ENCODE peak calls at places on chromosomes 4 and X, in eight cellular contexts. B, K, T, N, U, Z, S and M are unnamed samples.

GRCh38 chrX:17359500-17359899 is 15.5 kb upstream of the NHS start:
- DNase-seq in Z (no peak), K (no peak), U (no peak), B (no peak), T (no peak), N (no peak), S (no peak), M (no peak)

GRCh38 chr4:125389713-125390112 is 75.0 kb downstream of the FAT4 start:
- DNase-seq in U (no peak), S (no peak), N (no peak), B (no peak), T (no peak), K (no peak), Z (no peak), M (no peak)

GRCh38 chrX:627995-628394 is 2.6 kb upstream of the SHOX start:
- DNase-seq in K (no peak), N (no peak), T (no peak), U (no peak), S (no peak), Z (no peak), B (no peak), M (no peak)

GRCh38 chr4:158297866-158298265 is 87.6 kb downstream of the TMEM144 start:
- DNase-seq in Z (no peak), S (no peak), K (no peak), U (no peak), B (no peak), N (no peak), T (no peak), M (no peak)

GRCh38 chr4:72817012-72817411 is 248.0 kb upstream of the ADAMTS3 start:
- DNase-seq in K (no peak), U (no peak), Z (no peak), T (no peak), N (no peak), S (no peak), B (no peak), M (no peak)

GRCh38 chr4:133058701-133059100 is 90.4 kb upstream of the PCDH10 start:
- DNase-seq in K (no peak), U (no peak), S (no peak), Z (no peak), N (no peak), T (no peak), B (no peak), M (no peak)

GRCh38 chr4:117417856-117418255 is 332.5 kb upstream of the TRAM1L1 start:
- DNase-seq in Z (no peak), B (no peak), N (no peak), U (no peak), S (no peak), K (no peak), T (no peak), M (no peak)

GRCh38 chr4:40750461-40751258 is 905 bp downstream of the NSUN7 start:
- DNase-seq in B (no peak), U (no peak), Z (no peak), N (peak), S (peak), T (no peak), K (peak), M (no peak)

GRCh38 chr4:49032440-49033161 is 46.5 kb downstream of the CWH43 start:
- DNase-seq in K (peak), B (no peak), S (peak), T (no peak), N (no peak), Z (no peak), U (no peak), M (no peak)

GRCh38 chrX:129659861-129660260 is 5.1 kb upstream of the APLN start:
- DNase-seq in B (no peak), T (no peak), K (no peak), N (no peak), U (no peak), Z (no peak), S (no peak), M (no peak)

GRCh38 chrX:37812110-37812509 is 32.3 kb downstream of the CYBB start:
- DNase-seq in U (no peak), S (no peak), B (no peak), N (no peak), T (no peak), Z (peak), K (peak), M (no peak)

GRCh38 chrX:76538860-76539259 is 111.3 kb downstream of the MAGEE1 start:
- DNase-seq in S (no peak), K (no peak), B (no peak), U (no peak), T (no peak), N (no peak), Z (no peak), M (no peak)

GRCh38 chrX:100654256-100654655 is 10.3 kb downstream of the SRPX2 start:
- DNase-seq in U (no peak), T (no peak), Z (no peak), N (no peak), S (no peak), K (peak), B (no peak), M (no peak)

GRCh38 chrX:13719192-13719856 is 15.1 kb downstream of the TRAPPC2 start:
- DNase-seq in S (no peak), N (no peak), K (no peak), U (no peak), B (no peak), Z (no peak), T (no peak), M (no peak)

GRCh38 chr4:23835814-23836478 is 53.9 kb downstream of the PPARGC1A start:
- DNase-seq in T (no peak), N (no peak), S (no peak), B (no peak), U (no peak), Z (no peak), K (no peak), M (no peak)

GRCh38 chrX:72317139-72317538 is 11.4 kb upstream of the CITED1 start:
- DNase-seq in S (no peak), U (no peak), B (no peak), K (no peak), Z (no peak), T (no peak), N (no peak), M (no peak)

GRCh38 chr4:83071116-83071515 is 36.1 kb downstream of the COPS4 start:
- DNase-seq in Z (no peak), K (no peak), T (no peak), U (no peak), N (no peak), B (no peak), S (no peak), M (no peak)

GRCh38 chr4:60992037-60992436 is 208.1 kb upstream of the ADGRL3 start:
- DNase-seq in Z (no peak), B (no peak), N (no peak), K (no peak), T (no peak), S (no peak), U (no peak), M (no peak)

GRCh38 chr4:90621080-90621479 is 493.9 kb downstream of the CCSER1 start:
- DNase-seq in Z (no peak), K (no peak), N (no peak), U (no peak), S (no peak), T (no peak), B (no peak), M (no peak)

GRCh38 chr4:169137555-169137920 is 127.5 kb upstream of the CBR4 start:
- DNase-seq in N (no peak), S (no peak), T (no peak), U (no peak), B (no peak), K (no peak), Z (no peak), M (no peak)

GRCh38 chr4:94304365-94304971 is 38.2 kb downstream of the HPGDS start:
- DNase-seq in K (no peak), Z (peak), U (no peak), T (no peak), B (no peak), N (peak), S (peak), M (no peak)

GRCh38 chr4:881709-882108 is 50.4 kb downstream of the GAK start:
- DNase-seq in T (no peak), U (no peak), N (no peak), K (no peak), B (no peak), S (no peak), Z (no peak), M (no peak)

GRCh38 chr4:31807036-31807435 is 1086.9 kb downstream of the PCDH7 start:
- DNase-seq in S (no peak), N (no peak), T (no peak), K (no peak), U (no peak), Z (no peak), B (no peak), M (no peak)

GRCh38 chr4:5752803-5753184 is 41.8 kb downstream of the EVC start:
- DNase-seq in S (no peak), T (no peak), K (no peak), B (peak), N (no peak), Z (no peak), U (no peak), M (no peak)

GRCh38 chr4:184424993-184425758 is 49.2 kb downstream of the IRF2 start:
- DNase-seq in K (no peak), Z (no peak), T (peak), S (no peak), B (no peak), U (peak), N (no peak), M (no peak)

GRCh38 chrX:74422576-74423288 is 1.4 kb downstream of the SLC16A2 start:
- DNase-seq in N (peak), T (peak), Z (no peak), K (peak), B (peak), S (peak), U (peak), M (no peak)

GRCh38 chrX:22399793-22400192 is 127.1 kb downstream of the CBLL2 start:
- DNase-seq in Z (no peak), B (no peak), U (no peak), S (no peak), T (no peak), K (no peak), N (no peak), M (no peak)

DNA sequence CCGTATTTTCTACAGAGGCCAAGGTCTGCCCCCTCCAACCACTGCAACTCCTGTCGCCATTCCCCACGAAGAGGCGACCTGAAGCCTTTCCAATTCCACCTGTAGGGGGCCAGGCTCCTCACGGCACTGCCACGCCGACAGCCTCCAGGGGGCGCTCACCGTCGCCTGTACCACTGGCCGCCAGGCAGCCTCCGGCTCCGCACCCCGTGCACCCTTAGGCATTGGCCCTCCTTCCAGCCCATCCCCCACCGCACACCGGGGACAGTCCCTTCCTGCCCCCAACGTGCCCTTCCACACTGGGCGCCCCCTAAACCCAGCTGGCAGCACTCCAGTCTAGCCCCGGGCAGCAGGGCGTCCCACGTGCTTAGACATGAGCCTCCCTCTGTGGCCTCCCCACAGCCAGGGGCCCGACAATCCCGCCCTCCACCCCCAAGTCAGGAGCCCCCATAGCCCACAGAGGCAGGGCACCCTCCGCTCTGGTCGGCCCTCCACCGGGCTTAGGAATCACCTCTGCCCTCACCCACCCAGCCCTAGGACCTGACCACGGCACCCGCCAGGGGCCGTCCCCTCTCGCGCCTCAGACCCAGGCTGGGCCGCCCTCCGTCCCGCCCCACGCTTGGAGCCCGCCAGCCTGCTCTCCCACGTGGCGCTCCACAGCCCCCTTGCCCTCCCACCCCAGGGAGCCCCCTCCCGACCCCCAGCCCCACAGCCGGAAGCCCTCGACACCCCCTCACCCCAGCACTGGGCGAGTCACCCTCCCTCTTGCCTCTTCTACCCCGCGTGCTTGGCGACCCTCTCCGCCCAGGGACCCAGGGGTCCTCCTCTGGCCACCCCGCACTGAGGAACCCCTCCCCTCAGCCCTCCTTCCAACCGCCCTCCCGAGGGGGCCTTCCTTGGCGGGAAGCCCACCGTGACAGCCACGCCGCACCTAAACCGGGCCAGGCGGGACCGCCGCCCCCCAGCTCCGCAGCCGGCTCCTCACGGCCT is 711 bp downstream of the PNMA6E start:
- DNase-seq in Z (no peak), N (peak), K (no peak), T (no peak), B (no peak), U (peak), S (peak), M (peak)
- TF ChIP-seq CTCF in Z (no peak), N (peak), K (peak), T (peak), B (peak), U (peak), S (peak), M (no peak)

GRCh38 chrX:40150503-40150902 is 52.7 kb upstream of the BCOR start:
- DNase-seq in U (no peak), T (no peak), S (no peak), Z (no peak), B (no peak), N (no peak), K (no peak), M (no peak)
- TF ChIP-seq CTCF in U (no peak), T (no peak), S (no peak), Z (no peak), B (no peak), N (no peak), K (no peak), M (no peak)

DNA sequence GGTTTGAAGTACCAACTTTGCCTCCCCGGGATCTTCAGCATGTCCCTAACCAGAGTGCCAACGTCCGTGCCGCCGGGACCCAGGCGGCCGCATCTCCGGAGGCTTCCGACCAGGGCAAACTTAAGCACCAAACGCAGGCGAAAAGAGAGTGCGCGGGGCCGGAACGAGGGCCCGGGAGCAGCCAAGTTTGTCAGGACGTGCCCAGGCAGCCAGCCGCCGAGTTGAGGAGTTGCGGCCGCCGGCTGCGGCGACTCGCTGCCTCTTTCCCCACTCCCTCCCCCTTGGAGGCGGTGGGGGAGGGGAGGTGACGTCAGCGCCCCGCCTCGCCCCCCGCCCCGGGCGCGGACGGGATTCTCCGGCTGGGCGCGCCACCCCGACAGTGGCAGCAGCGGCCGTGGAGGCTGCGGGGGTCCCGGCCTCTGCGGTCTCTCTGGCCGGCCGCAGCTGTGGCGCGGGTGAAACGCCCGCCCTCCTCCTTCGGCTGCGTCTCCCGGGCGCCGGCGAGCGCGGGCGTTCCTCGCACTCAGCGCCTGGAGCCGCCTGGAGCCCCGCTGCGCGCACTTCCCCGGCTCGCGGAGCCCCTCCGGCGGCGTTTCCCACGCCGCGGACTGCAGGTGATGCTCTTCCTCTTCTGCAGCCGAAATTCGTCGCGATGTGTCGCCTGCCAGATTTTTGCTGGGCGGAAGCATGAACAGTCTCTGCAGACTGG is 2.9 kb upstream of the FAT1 start:
- DNase-seq in N (peak), K (peak), Z (peak), S (peak), T (peak), U (peak), B (peak), M (no peak)
- TF ChIP-seq CTCF in N (no peak), K (no peak), Z (no peak), S (no peak), T (no peak), U (peak), B (peak), M (no peak)

DNA sequence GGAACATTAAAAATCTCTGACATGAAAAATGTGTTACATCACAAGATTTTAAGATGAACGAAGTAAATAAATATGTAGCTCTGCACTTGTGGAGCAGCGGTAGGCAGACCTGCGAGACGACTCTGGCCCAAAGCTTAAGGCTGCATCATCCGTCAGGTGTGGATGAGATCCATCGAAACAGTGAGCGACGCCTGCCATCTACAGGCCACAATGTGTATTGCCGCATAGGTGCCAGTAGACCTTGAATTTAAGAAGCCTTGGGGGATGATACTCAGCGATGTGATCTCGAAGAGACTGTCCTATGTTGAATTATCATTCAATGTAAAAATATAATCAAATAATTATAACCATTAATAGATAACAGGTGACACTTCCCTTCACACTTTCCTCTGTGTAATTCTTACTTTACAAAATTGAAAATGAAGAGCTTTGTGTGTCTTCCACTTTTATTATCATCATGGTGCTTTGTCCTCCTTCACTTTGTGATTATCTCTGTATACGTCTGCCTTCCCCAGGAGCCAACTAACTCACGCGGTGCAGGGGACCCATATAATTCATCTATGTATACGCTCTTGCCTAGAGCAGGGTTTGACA is 851.0 kb downstream of the RAB28 start:
- DNase-seq in S (peak), B (peak), T (peak), Z (peak), N (peak), U (peak), K (peak), M (peak)
- TF ChIP-seq CTCF in S (peak), B (peak), T (peak), Z (peak), N (peak), U (peak), K (peak), M (peak)